ENCODE peak calls at places on chromosomes 4 and X, in five cellular contexts. M is endothelial cell of umbilical vein, W is H9, H is neural progenitor cell, L is fibroblast of lung. Q is an unnamed sample.

GRCh38 chrX:48492293-48492910 is 16.4 kb upstream of the PORCN start:
- DNase-seq in M (no peak), W (no peak), H (no peak), L (no peak), Q (peak; percentile 35)

GRCh38 chr4:150007512-150007911 is 70.7 kb upstream of the DCLK2 start:
- DNase-seq in M (no peak), W (no peak), H (no peak), L (peak; percentile 94), Q (peak; percentile 57)

GRCh38 chr4:42644897-42645296 is 12.0 kb downstream of the ATP8A1 start:
- DNase-seq in M (no peak), W (no peak), H (no peak), L (no peak), Q (no peak)

GRCh38 chr4:141534985-141535384 is 101.4 kb upstream of the IL15 start:
- DNase-seq in M (no peak), W (no peak), H (no peak), L (no peak), Q (peak; percentile 19)

GRCh38 chr4:40453912-40454311 is 118.8 kb downstream of the CHRNA9 start:
- DNase-seq in M (no peak), W (no peak), H (no peak), L (no peak), Q (no peak)

GRCh38 chr4:65646136-65646535 is 24.2 kb downstream of the EPHA5 start:
- DNase-seq in M (no peak), W (no peak), H (no peak), L (peak; percentile 51), Q (no peak)

GRCh38 chr4:20615492-20616136 is 84.6 kb upstream of the PACRGL start:
- DNase-seq in M (peak; percentile 48), W (no peak), H (no peak), L (peak; percentile 55), Q (no peak)

GRCh38 chr4:42331914-42332368 is 65.3 kb upstream of the SHISA3 start:
- DNase-seq in M (peak; percentile 88), W (no peak), H (no peak), L (peak; percentile 24), Q (peak; percentile 56)

GRCh38 chr4:52051615-52052474 is 741 bp downstream of the SPATA18 start:
- DNase-seq in M (peak; percentile 90), W (peak; percentile 94), H (peak; percentile 94), L (peak; percentile 93), Q (peak; percentile 89)

GRCh38 chr4:151417164-151417571 is 8.2 kb downstream of the FHIP1A start:
- DNase-seq in M (no peak), W (no peak), H (peak; percentile 24), L (no peak), Q (no peak)

GRCh38 chr4:116664198-116664597 is 421.2 kb downstream of the TRAM1L1 start:
- DNase-seq in M (no peak), W (peak; percentile 47), H (peak; percentile 4), L (no peak), Q (no peak)

GRCh38 chr4:124596811-124597210 is 115.7 kb downstream of the ANKRD50 start:
- DNase-seq in M (no peak), W (no peak), H (no peak), L (no peak), Q (no peak)

GRCh38 chrX:47638816-47639215 is 9.1 kb upstream of the CFP start:
- DNase-seq in M (no peak), W (no peak), H (no peak), L (no peak), Q (no peak)

GRCh38 chr4:129808242-129808641 is 712.3 kb downstream of the C4orf33 start:
- DNase-seq in M (no peak), W (no peak), H (no peak), L (no peak), Q (no peak)

GRCh38 chr4:104591505-104591904 is 96.8 kb upstream of the CXXC4 start:
- DNase-seq in M (no peak), W (peak; percentile 84), H (peak; percentile 78), L (no peak), Q (no peak)

GRCh38 chr4:168880811-168881595 is 129.1 kb downstream of the CBR4 start:
- DNase-seq in M (no peak), W (no peak), H (no peak), L (no peak), Q (no peak)

GRCh38 chrX:119529355-119530276 is 35.6 kb downstream of the STEEP1 start:
- DNase-seq in M (no peak), W (no peak), H (no peak), L (no peak), Q (no peak)

GRCh38 chr4:64935469-64936001 is 526.3 kb upstream of the TECRL start:
- DNase-seq in M (no peak), W (no peak), H (no peak), L (no peak), Q (no peak)

GRCh38 chr4:24793219-24794005 is 2.0 kb upstream of the SOD3 start:
- DNase-seq in M (no peak), W (no peak), H (peak; percentile 10), L (peak; percentile 20), Q (peak; percentile 19)

GRCh38 chrX:106959897-106960296 is 39.7 kb downstream of the CLDN2 start:
- DNase-seq in M (peak; percentile 30), W (no peak), H (peak; percentile 47), L (no peak), Q (peak; percentile 33)

GRCh38 chr4:6771229-6771671 is 11.3 kb upstream of the KIAA0232 start:
- DNase-seq in M (no peak), W (no peak), H (no peak), L (peak; percentile 36), Q (peak; percentile 16)

GRCh38 chrX:40175416-40176255 is 77.9 kb upstream of the BCOR start:
- DNase-seq in M (peak; percentile 42), W (peak; percentile 69), H (peak; percentile 62), L (peak; percentile 57), Q (no peak)

GRCh38 chrX:40172169-40172979 is 74.6 kb upstream of the BCOR start:
- DNase-seq in M (peak; percentile 58), W (peak; percentile 50), H (peak; percentile 58), L (peak; percentile 65), Q (peak; percentile 44)

GRCh38 chrX:40174594-40175415 is 77.0 kb upstream of the BCOR start:
- DNase-seq in M (peak; percentile 51), W (peak; percentile 75), H (peak; percentile 78), L (peak; percentile 66), Q (no peak)

GRCh38 chrX:40172980-40173661 is 75.4 kb upstream of the BCOR start:
- DNase-seq in M (no peak), W (no peak), H (no peak), L (no peak), Q (no peak)

DNA sequence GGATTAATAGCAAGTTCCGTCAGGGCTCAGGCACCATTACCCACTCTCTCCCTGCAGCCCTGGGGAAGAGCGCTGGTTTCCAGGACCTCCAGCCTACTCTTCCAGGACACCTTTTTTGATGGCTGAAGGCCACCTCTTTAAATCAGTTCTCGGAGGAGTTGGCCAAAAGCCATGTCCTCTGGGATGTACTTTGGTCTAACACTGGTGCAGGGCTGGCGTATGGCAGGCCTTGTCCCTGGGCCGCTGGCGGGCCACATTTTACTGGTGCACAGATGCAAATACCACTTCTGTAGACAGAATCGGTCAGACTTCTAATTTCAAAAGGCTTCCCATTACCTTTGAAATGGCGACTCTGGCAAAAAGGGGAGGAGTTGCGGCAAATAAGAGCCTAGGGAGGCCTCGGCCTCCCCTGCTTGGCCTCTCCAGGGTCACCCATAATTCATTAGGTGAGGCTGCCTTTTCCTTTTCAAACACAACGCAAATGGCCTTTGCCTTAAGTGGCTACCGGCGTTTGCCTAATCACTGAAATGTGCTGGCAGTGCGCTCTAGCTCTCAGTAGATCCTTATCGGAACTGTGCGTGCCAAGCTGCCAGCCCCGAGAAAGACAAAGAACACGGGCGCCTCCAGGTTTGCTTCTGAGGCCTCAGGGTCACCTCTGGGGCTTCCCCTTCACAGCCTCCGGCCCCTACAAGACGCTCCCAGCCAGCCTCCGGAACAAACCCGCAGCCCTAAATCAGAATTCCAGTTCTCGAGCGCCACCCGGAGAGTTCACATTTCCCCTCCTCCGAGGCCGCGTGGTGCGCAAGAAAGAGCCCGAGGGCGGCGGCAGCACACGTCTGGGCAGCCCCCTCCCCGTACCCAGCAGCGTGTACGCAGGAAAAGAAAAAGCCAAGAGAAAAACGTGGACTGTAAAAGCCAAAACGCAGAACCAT is 76.2 kb upstream of the BCOR start:
- DNase-seq in M (peak; percentile 45), W (peak; percentile 68), H (peak; percentile 50), L (peak; percentile 8), Q (no peak)
- H3K4me2 ChIP-seq in M (peak overlapping the region; percentile 63), W (peak overlapping the region; percentile 94), H (peak overlapping the region; percentile 85), L (no peak overlapping the region), Q (no peak overlapping the region)

GRCh38 chr4:118276551-118276950 is 76.3 kb downstream of the PRSS12 start:
- DNase-seq in M (no peak), W (no peak), H (no peak), L (no peak), Q (no peak)
- H3K4me2 ChIP-seq in M (no peak overlapping the region), W (no peak overlapping the region), H (no peak overlapping the region), L (no peak overlapping the region), Q (no peak overlapping the region)

GRCh38 chr4:186826866-186827541 is 103.3 kb upstream of the FAT1 start:
- DNase-seq in M (no peak), W (no peak), H (no peak), L (no peak), Q (peak; percentile 56)
- H3K4me2 ChIP-seq in M (no peak overlapping the region), W (no peak overlapping the region), H (no peak overlapping the region), L (no peak overlapping the region), Q (no peak overlapping the region)

DNA sequence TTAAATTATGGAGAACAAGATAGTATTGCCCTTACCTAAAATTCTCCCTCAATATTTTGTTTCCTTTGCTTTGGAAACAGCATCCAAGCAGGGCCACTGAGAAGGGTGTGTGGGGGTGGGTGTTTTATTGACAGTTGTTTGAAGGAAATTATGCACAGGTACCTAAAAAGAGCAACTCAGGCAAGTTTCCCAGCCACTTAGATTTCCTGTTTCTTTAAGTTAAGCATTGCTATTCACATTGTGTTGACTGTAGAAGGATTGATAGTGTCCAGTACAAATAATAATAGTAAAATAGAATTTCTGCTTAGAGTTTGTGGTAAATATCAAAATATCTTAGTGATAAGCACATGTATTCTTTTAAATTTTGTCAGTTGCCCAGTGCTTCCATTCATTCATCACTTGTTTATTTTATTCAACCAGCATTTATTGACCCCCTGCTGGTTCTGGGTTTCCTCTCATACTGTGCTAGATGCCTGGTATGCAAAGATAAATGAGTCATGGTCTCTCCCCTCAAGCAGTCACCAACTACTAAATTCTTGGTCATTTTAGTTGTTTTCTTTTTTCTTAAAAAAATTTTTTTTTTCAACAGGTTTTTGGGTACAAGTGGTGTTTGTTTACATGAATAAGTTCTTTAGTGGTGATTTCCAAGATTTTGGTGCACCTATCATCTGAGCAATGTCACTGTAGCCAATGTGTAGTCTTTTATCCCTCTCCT is 50.0 kb downstream of the GALNT7 start:
- DNase-seq in M (peak; percentile 83), W (no peak), H (no peak), L (peak; percentile 91), Q (peak; percentile 73)
- H3K4me2 ChIP-seq in M (peak overlapping the region; percentile 50), W (no peak overlapping the region), H (no peak overlapping the region), L (no peak overlapping the region), Q (peak overlapping the region; percentile 13)

Q was measured in IMR-90.